ENCODE peak calls at places on chromosomes 2 and 18, in five cellular contexts. One of them, this sample, is unnamed.

GRCh38 chr18:21735452-21736015 is 5.1 kb upstream of the MIB1 start:
- DNase-seq in neural progenitor cell: peak
- DNase-seq in GM19239: no peak
- DNase-seq in esophagus squamous epithelium: no peak
- DNase-seq in stimulated activated CD4-positive, alpha-beta T cell treated with anti-CD3 and anti-CD28 coated beads, TNF-alpha, amount 100 ng/mL, for 48 hours: no peak
- DNase-seq in this sample: peak

GRCh38 chr2:58521803-58522602 is 280.9 kb upstream of the FANCL start:
- DNase-seq in GM19239: no peak
- DNase-seq in neural progenitor cell: no peak
- DNase-seq in esophagus squamous epithelium: no peak
- DNase-seq in stimulated activated CD4-positive, alpha-beta T cell treated with anti-CD3 and anti-CD28 coated beads, TNF-alpha, amount 100 ng/mL, for 48 hours: no peak
- DNase-seq in this sample: no peak

GRCh38 chr2:1363367-1363766 is 49.9 kb upstream of the TPO start:
- DNase-seq in stimulated activated CD4-positive, alpha-beta T cell treated with anti-CD3 and anti-CD28 coated beads, TNF-alpha, amount 100 ng/mL, for 48 hours: no peak
- DNase-seq in esophagus squamous epithelium: no peak
- DNase-seq in neural progenitor cell: no peak
- DNase-seq in GM19239: no peak
- DNase-seq in this sample: no peak

GRCh38 chr2:98601532-98602132 is 6.7 kb downstream of the COA5 start:
- DNase-seq in neural progenitor cell: peak
- DNase-seq in stimulated activated CD4-positive, alpha-beta T cell treated with anti-CD3 and anti-CD28 coated beads, TNF-alpha, amount 100 ng/mL, for 48 hours: no peak
- DNase-seq in esophagus squamous epithelium: no peak
- DNase-seq in GM19239: no peak
- DNase-seq in this sample: peak

GRCh38 chr2:180753809-180754761 is 226.3 kb upstream of the UBE2E3 start:
- DNase-seq in esophagus squamous epithelium: no peak
- DNase-seq in neural progenitor cell: no peak
- DNase-seq in GM19239: no peak
- DNase-seq in stimulated activated CD4-positive, alpha-beta T cell treated with anti-CD3 and anti-CD28 coated beads, TNF-alpha, amount 100 ng/mL, for 48 hours: no peak
- DNase-seq in this sample: no peak

GRCh38 chr2:240637116-240637900 is 12.0 kb downstream of the GPR35 start:
- DNase-seq in esophagus squamous epithelium: no peak
- DNase-seq in stimulated activated CD4-positive, alpha-beta T cell treated with anti-CD3 and anti-CD28 coated beads, TNF-alpha, amount 100 ng/mL, for 48 hours: no peak
- DNase-seq in GM19239: no peak
- DNase-seq in neural progenitor cell: no peak
- DNase-seq in this sample: no peak

GRCh38 chr2:98895221-98895620 is 40.8 kb downstream of the CRACDL start:
- DNase-seq in esophagus squamous epithelium: no peak
- DNase-seq in neural progenitor cell: no peak
- DNase-seq in stimulated activated CD4-positive, alpha-beta T cell treated with anti-CD3 and anti-CD28 coated beads, TNF-alpha, amount 100 ng/mL, for 48 hours: no peak
- DNase-seq in GM19239: no peak
- DNase-seq in this sample: no peak

GRCh38 chr2:46298272-46298521 is 990 bp downstream of the EPAS1 start:
- DNase-seq in stimulated activated CD4-positive, alpha-beta T cell treated with anti-CD3 and anti-CD28 coated beads, TNF-alpha, amount 100 ng/mL, for 48 hours: no peak
- DNase-seq in esophagus squamous epithelium: no peak
- DNase-seq in GM19239: no peak
- DNase-seq in neural progenitor cell: no peak
- DNase-seq in this sample: peak